ENCODE peak calls at places on chromosomes 4 and X, in five cellular contexts. E, X, N, D and M are unnamed samples.

GRCh38 chrX:57607295-57608187 is 15.7 kb downstream of the ZXDB start:
- DNase-seq in E (no peak), X (no peak), N (no peak), D (no peak), M (no peak)

GRCh38 chr4:83581411-83582288 is 45.7 kb downstream of the GPAT3 start:
- DNase-seq in E (no peak), X (peak; percentile 22), N (no peak), D (no peak), M (no peak)

GRCh38 chrX:22041931-22042530 is 9.9 kb downstream of the PHEX start:
- DNase-seq in E (no peak), X (no peak), N (no peak), D (no peak), M (no peak)

GRCh38 chr4:121072836-121073362 is 564 bp upstream of the NDNF start:
- DNase-seq in E (peak; percentile 53), X (peak; percentile 8), N (no peak), D (peak; percentile 62), M (peak; percentile 13)

GRCh38 chr4:132646186-132646585 is 502.9 kb upstream of the PCDH10 start:
- DNase-seq in E (no peak), X (peak; percentile 13), N (no peak), D (no peak), M (peak; percentile 32)

GRCh38 chrX:19740744-19741143 is 146.7 kb downstream of the SH3KBP1 start:
- DNase-seq in E (no peak), X (no peak), N (no peak), D (no peak), M (no peak)

GRCh38 chr4:181245326-181245725 is 997.9 kb upstream of the TENM3 start:
- DNase-seq in E (no peak), X (no peak), N (no peak), D (no peak), M (no peak)

GRCh38 chr4:120801171-120801758 is 121.3 kb downstream of the PRDM5 start:
- DNase-seq in E (no peak), X (no peak), N (peak; percentile 5), D (peak; percentile 64), M (no peak)

GRCh38 chrX:40300286-40300890 is 202.6 kb upstream of the BCOR start:
- DNase-seq in E (no peak), X (peak; percentile 46), N (no peak), D (no peak), M (peak; percentile 50)

GRCh38 chr4:145108128-145108527 is 10.0 kb downstream of the ABCE1 start:
- DNase-seq in E (no peak), X (no peak), N (no peak), D (no peak), M (no peak)

GRCh38 chr4:109072595-109072994 is 229.9 kb downstream of the COL25A1 start:
- DNase-seq in E (no peak), X (no peak), N (no peak), D (no peak), M (no peak)

GRCh38 chrX:41556958-41557357 is 109.8 kb downstream of the NYX start:
- DNase-seq in E (no peak), X (no peak), N (no peak), D (no peak), M (no peak)

GRCh38 chr4:166143227-166143626 is 270.2 kb downstream of the TLL1 start:
- DNase-seq in E (no peak), X (no peak), N (no peak), D (no peak), M (no peak)

GRCh38 chr4:66606908-66607307 is 936.6 kb upstream of the EPHA5 start:
- DNase-seq in E (no peak), X (no peak), N (no peak), D (no peak), M (no peak)

GRCh38 chr4:627347-627746 is 2.0 kb downstream of the PDE6B start:
- DNase-seq in E (no peak), X (no peak), N (no peak), D (no peak), M (no peak)

GRCh38 chrX:100636321-100636991 is at the start of gene TSPAN6:
- DNase-seq in E (peak; percentile 76), X (peak; percentile 64), N (no peak), D (peak; percentile 84), M (peak; percentile 74)

GRCh38 chr4:80219301-80220025 is 22.2 kb downstream of the PRDM8 start:
- DNase-seq in E (no peak), X (no peak), N (no peak), D (no peak), M (no peak)

GRCh38 chr4:87851332-87851731 is 18.6 kb downstream of the MEPE start:
- DNase-seq in E (no peak), X (no peak), N (no peak), D (no peak), M (no peak)

GRCh38 chr4:94126669-94127068 is 81.0 kb upstream of the SMARCAD1 start:
- DNase-seq in E (no peak), X (no peak), N (no peak), D (no peak), M (no peak)

GRCh38 chr4:109389367-109390118 is 44.1 kb upstream of the SEC24B start:
- DNase-seq in E (no peak), X (no peak), N (no peak), D (no peak), M (no peak)

GRCh38 chr4:174757736-174758135 is 71.3 kb downstream of the GLRA3 start:
- DNase-seq in E (no peak), X (no peak), N (no peak), D (no peak), M (no peak)

GRCh38 chrX:9456250-9457074 is 8.4 kb upstream of the TBL1X start:
- DNase-seq in E (no peak), X (no peak), N (no peak), D (no peak), M (no peak)

GRCh38 chr4:113248320-113248719 is 198.9 kb downstream of the ANK2 start:
- DNase-seq in E (no peak), X (no peak), N (no peak), D (no peak), M (no peak)

GRCh38 chrX:19581786-19582185 is 66.5 kb upstream of the MAP3K15 start:
- DNase-seq in E (no peak), X (no peak), N (no peak), D (no peak), M (no peak)

GRCh38 chrX:34275710-34276109 is 143.6 kb upstream of the FAM47A start:
- DNase-seq in E (no peak), X (no peak), N (no peak), D (no peak), M (no peak)

GRCh38 chrX:19343085-19343461 is 654 bp upstream of the PDHA1 start:
- DNase-seq in E (no peak), X (no peak), N (no peak), D (no peak), M (no peak)

GRCh38 chr4:48578132-48578964 is 88.3 kb downstream of the ZAR1 start:
- DNase-seq in E (no peak), X (peak; percentile 38), N (peak; percentile 25), D (peak; percentile 73), M (peak; percentile 50)

GRCh38 chr4:161252520-161253141 is 911.2 kb downstream of the FSTL5 start:
- DNase-seq in E (no peak), X (peak; percentile 34), N (no peak), D (no peak), M (peak; percentile 46)

GRCh38 chr4:79645942-79646341 is 237.9 kb upstream of the GK2 start:
- DNase-seq in E (no peak), X (no peak), N (no peak), D (no peak), M (no peak)

GRCh38 chrX:17414839-17415238 is 39.8 kb downstream of the NHS start:
- DNase-seq in E (no peak), X (no peak), N (no peak), D (no peak), M (no peak)

GRCh38 chrX:70436380-70436779 is 8.3 kb upstream of the DLG3 start:
- DNase-seq in E (no peak), X (no peak), N (no peak), D (no peak), M (no peak)

GRCh38 chrX:116490091-116490490 is 27.3 kb upstream of the CT83 start:
- DNase-seq in E (no peak), X (no peak), N (no peak), D (no peak), M (no peak)

DNA sequence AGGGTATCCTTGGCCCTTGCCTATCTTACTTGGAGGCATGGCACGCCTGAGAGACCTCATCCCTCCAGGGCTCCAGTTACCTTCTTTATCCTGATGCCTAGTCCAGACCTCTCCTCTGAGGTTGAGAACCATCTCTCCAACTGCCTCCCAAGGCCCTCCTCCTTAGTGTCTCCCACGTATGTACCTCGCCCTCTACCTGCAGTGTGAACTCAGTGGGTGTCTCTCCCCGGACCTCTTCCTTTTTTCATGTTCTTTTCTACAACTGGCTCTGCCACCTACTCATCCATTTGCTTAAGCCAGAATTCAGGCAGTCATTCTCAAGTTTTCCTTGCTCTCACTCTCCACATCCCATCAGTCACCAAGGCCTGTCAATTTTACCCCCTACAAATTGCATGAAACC is 16.6 kb downstream of the RPS4X start:
- DNase-seq in E (no peak), X (no peak), N (no peak), D (no peak), M (no peak)
- TF ChIP-seq CTCF in E (no peak), X (no peak), N (no peak), D (no peak), M (no peak)

GRCh38 chr4:57190651-57191481 is 80.7 kb upstream of the IGFBP7 start:
- DNase-seq in E (no peak), X (peak; percentile 36), N (no peak), D (no peak), M (peak; percentile 40)
- TF ChIP-seq CTCF in E (peak; percentile 54), X (peak; percentile 51), N (no peak), D (peak; percentile 36), M (peak; percentile 60)

DNA sequence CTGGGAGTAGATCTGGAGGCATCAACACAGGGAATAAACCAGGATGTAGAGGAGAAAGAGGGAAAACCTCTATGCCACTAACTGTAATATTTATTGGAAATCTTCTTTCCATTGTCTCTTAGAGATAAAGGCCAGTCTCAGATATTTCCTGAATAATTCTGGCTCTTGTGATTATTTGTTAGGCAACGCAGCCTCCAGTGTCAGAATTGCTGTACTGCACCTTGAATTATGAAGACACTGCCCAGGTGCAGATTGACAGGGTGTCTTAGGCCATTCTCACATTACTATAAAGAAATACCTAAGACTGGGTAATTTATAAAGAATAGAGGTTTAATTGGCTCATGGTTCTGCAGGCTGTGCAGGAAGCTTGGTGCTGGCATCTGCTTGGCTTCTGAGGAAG is 100.7 kb upstream of the ZDHHC15 start:
- DNase-seq in E (no peak), X (no peak), N (no peak), D (no peak), M (no peak)
- TF ChIP-seq CTCF in E (no peak), X (no peak), N (peak; percentile 25), D (no peak), M (no peak)

DNA sequence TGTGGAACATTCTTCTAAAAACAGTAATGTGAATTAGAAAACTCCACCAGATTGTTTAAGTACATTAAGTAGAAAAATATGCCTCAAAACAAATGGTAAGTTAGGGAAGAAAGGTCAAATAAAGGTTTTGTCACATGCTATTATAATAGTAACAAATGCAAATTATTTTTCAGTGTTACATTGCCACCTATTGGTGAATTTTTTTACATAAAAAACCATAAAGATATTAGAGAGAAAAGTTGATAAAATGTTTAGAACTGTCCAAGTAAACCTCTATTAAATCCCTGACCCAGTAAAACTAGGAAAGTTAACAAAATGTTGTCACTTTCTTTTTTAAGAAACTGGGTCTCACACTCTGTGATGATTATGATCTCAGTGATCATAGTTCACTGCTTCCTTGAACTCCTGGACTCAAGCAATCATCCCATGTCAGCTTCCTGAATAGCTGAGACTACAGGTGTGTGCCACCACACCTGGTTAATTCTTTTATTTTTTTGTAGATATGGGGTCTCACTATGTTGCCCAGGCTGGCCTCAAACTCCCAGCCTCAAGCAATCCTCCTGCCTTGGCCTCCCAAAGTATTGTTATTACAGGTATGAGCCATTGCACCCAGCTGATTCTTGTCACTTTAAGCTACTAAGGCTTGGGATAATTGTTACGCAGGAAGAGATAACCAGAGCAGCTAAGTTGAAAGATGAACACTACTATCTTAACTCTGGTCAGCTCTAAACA is 157.6 kb downstream of the ATRX start:
- DNase-seq in E (no peak), X (no peak), N (no peak), D (no peak), M (no peak)
- TF ChIP-seq CTCF in E (no peak), X (no peak), N (no peak), D (no peak), M (no peak)